ENCODE peak calls at places on chromosomes 4 and X, in six cellular contexts. R is neuronal stem cell, D is left ventricle myocardium inferior, G is colonic mucosa, X is thoracic aorta, J is stomach. U is an unnamed sample.

GRCh38 chr4:145177511-145177905 is 2.9 kb downstream of the OTUD4 start:
- DNase-seq in R (no peak), D (no peak), G (no peak), X (no peak), J (no peak), U (no peak)

GRCh38 chrX:18994713-18995112 is 10.8 kb upstream of the PHKA2 start:
- DNase-seq in R (no peak), D (no peak), G (no peak), X (no peak), J (no peak), U (no peak)

GRCh38 chr4:25862411-25863346 is at the start of gene SEL1L3:
- DNase-seq in R (peak; percentile 38), D (peak; percentile 29), G (peak; percentile 61), X (no peak), J (peak; percentile 79), U (peak; percentile 19)

GRCh38 chr4:185573651-185574199 is 38.4 kb upstream of the PDLIM3 start:
- DNase-seq in R (no peak), D (no peak), G (no peak), X (no peak), J (no peak), U (no peak)

GRCh38 chr4:115609631-115610030 is 496.2 kb upstream of the NDST4 start:
- DNase-seq in R (no peak), D (no peak), G (no peak), X (no peak), J (no peak), U (no peak)

GRCh38 chr4:83128235-83128929 is 13.9 kb upstream of the PLAC8 start:
- DNase-seq in R (no peak), D (no peak), G (no peak), X (no peak), J (no peak), U (no peak)

GRCh38 chr4:88738714-88739366 is 41.2 kb upstream of the NAP1L5 start:
- DNase-seq in R (no peak), D (no peak), G (no peak), X (no peak), J (no peak), U (no peak)

GRCh38 chr4:141563721-141564120 is 72.7 kb upstream of the IL15 start:
- DNase-seq in R (no peak), D (no peak), G (no peak), X (no peak), J (no peak), U (no peak)

GRCh38 chr4:128068927-128069326 is 7.8 kb downstream of the LARP1B start:
- DNase-seq in R (no peak), D (no peak), G (no peak), X (no peak), J (no peak), U (no peak)

GRCh38 chr4:186725422-186726149 is 1.9 kb upstream of the FAT1 start:
- DNase-seq in R (peak; percentile 63), D (peak; percentile 81), G (peak; percentile 87), X (no peak), J (peak; percentile 81), U (no peak)

GRCh38 chr4:143185253-143186107 is 763 bp downstream of the USP38 start:
- DNase-seq in R (peak; percentile 23), D (peak; percentile 22), G (peak; percentile 44), X (no peak), J (no peak), U (no peak)

GRCh38 chrX:133697656-133698055 is 282.4 kb upstream of the GPC4 start:
- DNase-seq in R (no peak), D (no peak), G (no peak), X (no peak), J (no peak), U (no peak)

GRCh38 chrX:70262952-70263567 is 3.1 kb upstream of the P2RY4 start:
- DNase-seq in R (peak; percentile 9), D (peak; percentile 18), G (peak; percentile 56), X (no peak), J (no peak), U (no peak)

GRCh38 chr4:122584517-122584916 is 36.3 kb downstream of the IL21 start:
- DNase-seq in R (no peak), D (no peak), G (no peak), X (no peak), J (no peak), U (no peak)

GRCh38 chr4:30760560-30760959 is 40.4 kb downstream of the PCDH7 start:
- DNase-seq in R (no peak), D (no peak), G (no peak), X (no peak), J (no peak), U (no peak)
- H3K4me1 ChIP-seq in R (no peaks in the 10 kb centered on the region), D (peaks cover 5% of the 10 kb centered on the region), G (no peaks in the 10 kb centered on the region), X (peaks cover 58% of the 10 kb centered on the region), J (peaks cover 16% of the 10 kb centered on the region), U (no peaks in the 10 kb centered on the region)

GRCh38 chrX:72046447-72046846 is 85.3 kb downstream of the RTL5 start:
- DNase-seq in R (no peak), D (no peak), G (no peak), X (no peak), J (no peak), U (no peak)
- H3K4me1 ChIP-seq in R (peaks cover 7% of the 10 kb centered on the region), D (peaks cover 22% of the 10 kb centered on the region), G (no peaks in the 10 kb centered on the region), X (peaks cover 35% of the 10 kb centered on the region), J (peaks cover 38% of the 10 kb centered on the region), U (no peaks in the 10 kb centered on the region)

GRCh38 chrX:129786210-129786651 is 6.5 kb downstream of the SASH3 start:
- DNase-seq in R (no peak), D (no peak), G (no peak), X (no peak), J (no peak), U (no peak)
- H3K4me1 ChIP-seq in R (no peaks in the 10 kb centered on the region), D (no peaks in the 10 kb centered on the region), G (no peaks in the 10 kb centered on the region), X (no peaks in the 10 kb centered on the region), J (no peaks in the 10 kb centered on the region), U (peaks cover 30% of the 10 kb centered on the region)

GRCh38 chr4:173248690-173249089 is 80.1 kb downstream of the GALNT7 start:
- DNase-seq in R (no peak), D (no peak), G (no peak), X (no peak), J (no peak), U (no peak)
- H3K4me1 ChIP-seq in R (peaks cover 8% of the 10 kb centered on the region), D (no peaks in the 10 kb centered on the region), G (no peaks in the 10 kb centered on the region), X (peaks cover 10% of the 10 kb centered on the region), J (peaks cover 50% of the 10 kb centered on the region), U (no peaks in the 10 kb centered on the region)

GRCh38 chr4:108049406-108049805 is 59.7 kb downstream of the HADH start:
- DNase-seq in R (no peak), D (no peak), G (no peak), X (no peak), J (no peak), U (peak; percentile 51)
- H3K4me1 ChIP-seq in R (peaks cover 6% of the 10 kb centered on the region), D (peaks cover 5% of the 10 kb centered on the region), G (no peaks in the 10 kb centered on the region), X (peaks cover 13% of the 10 kb centered on the region), J (peaks cover 14% of the 10 kb centered on the region), U (peaks cover 15% of the 10 kb centered on the region)

DNA sequence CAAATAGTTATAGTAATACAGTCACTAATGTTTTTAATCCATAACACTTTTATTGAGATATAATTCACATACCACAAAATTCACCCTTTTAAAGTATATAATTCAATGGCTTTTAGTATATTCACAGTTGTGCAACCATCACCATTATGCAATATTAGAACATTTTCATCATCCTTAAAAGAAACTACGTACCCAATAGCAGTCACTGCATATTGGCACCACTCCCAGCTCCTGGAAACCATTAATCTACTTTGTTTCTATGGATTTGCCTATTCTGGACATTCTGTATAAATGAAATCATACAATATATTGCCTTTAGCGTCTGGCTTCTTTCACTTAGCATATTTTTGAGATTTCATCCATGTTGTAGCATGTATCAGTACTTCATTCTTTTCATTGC is 99.3 kb downstream of the AMMECR1 start:
- DNase-seq in R (no peak), D (no peak), G (no peak), X (no peak), J (no peak), U (no peak)
- H3K4me1 ChIP-seq in R (no peaks in the 10 kb centered on the region), D (no peaks in the 10 kb centered on the region), G (no peaks in the 10 kb centered on the region), X (no peaks in the 10 kb centered on the region), J (peaks cover 7% of the 10 kb centered on the region), U (peaks cover 2% of the 10 kb centered on the region)

DNA sequence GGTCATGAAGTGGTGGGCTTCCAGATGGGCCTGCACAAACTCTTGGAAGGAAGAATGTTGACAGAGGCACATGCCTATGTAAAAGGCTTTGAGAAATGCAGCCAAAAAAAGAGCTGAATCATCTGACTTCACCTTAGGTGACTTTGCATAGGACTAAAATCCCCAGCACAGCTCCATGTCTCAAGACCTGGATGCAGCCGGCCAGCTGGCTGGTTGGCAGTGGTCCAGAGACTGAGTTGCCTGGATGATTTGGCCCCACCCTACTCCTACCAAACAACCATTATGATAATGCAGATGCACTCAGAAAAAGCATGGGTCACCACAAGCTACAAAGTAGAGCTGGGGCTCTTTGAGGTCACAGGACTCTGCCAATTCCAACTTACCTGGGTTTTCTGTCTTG is 484.6 kb upstream of the NR3C2 start:
- DNase-seq in R (no peak), D (peak; percentile 50), G (peak; percentile 76), X (no peak), J (peak; percentile 63), U (no peak)
- H3K4me1 ChIP-seq in R (no peaks in the 10 kb centered on the region), D (peaks cover 8% of the 10 kb centered on the region), G (peaks cover 4% of the 10 kb centered on the region), X (no peaks in the 10 kb centered on the region), J (no peaks in the 10 kb centered on the region), U (no peaks in the 10 kb centered on the region)

GRCh38 chr4:133720001-133720400 is 481.6 kb downstream of the PABPC4L start:
- DNase-seq in R (no peak), D (no peak), G (no peak), X (no peak), J (no peak), U (no peak)

DNA sequence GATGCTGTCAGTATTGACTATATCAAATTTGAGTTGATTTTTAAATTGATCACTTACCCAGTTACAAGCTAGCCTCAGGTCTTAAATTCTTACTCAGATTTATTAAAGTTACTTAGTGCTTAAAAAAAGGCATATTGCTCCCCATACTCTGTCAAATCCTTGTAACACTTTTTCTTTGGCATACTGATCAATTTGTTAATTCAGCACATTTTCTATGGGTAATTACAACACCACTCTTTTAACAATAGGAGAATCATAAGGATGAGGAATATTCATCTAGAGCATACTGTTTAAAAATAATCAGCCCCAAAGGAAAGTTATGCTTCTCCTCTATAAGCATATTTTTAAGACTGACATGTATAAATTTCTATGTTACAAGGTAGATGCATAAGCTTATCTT is 482.5 kb downstream of the PABPC4L start:
- DNase-seq in R (no peak), D (no peak), G (no peak), X (no peak), J (no peak), U (no peak)
- H3K4me1 ChIP-seq in R (no peaks in the 10 kb centered on the region), D (no peaks in the 10 kb centered on the region), G (no peaks in the 10 kb centered on the region), X (peaks cover 12% of the 10 kb centered on the region), J (no peaks in the 10 kb centered on the region), U (no peaks in the 10 kb centered on the region)

GRCh38 chr4:8045909-8046308 is 106.2 kb upstream of the AFAP1 start:
- DNase-seq in R (no peak), D (no peak), G (no peak), X (no peak), J (no peak), U (no peak)
- H3K4me1 ChIP-seq in R (peaks cover 13% of the 10 kb centered on the region), D (peaks cover 14% of the 10 kb centered on the region), G (no peaks in the 10 kb centered on the region), X (peaks cover 8% of the 10 kb centered on the region), J (peaks cover 9% of the 10 kb centered on the region), U (no peaks in the 10 kb centered on the region)

GRCh38 chr4:7001271-7001670 is 41.9 kb upstream of the TADA2B start:
- DNase-seq in R (no peak), D (no peak), G (no peak), X (no peak), J (no peak), U (no peak)
- H3K4me1 ChIP-seq in R (no peaks in the 10 kb centered on the region), D (no peaks in the 10 kb centered on the region), G (no peaks in the 10 kb centered on the region), X (no peaks in the 10 kb centered on the region), J (no peaks in the 10 kb centered on the region), U (no peaks in the 10 kb centered on the region)

U was measured in naive thymus-derived CD4-positive, alpha-beta T cell.